ENCODE peak calls at places on chromosomes 1 and 21, in six cellular contexts. V, O, S, D, X and Q are unnamed samples.

GRCh38 chr1:17538428-17539130 is 919 bp upstream of the ARHGEF10L start:
- DNase-seq in V (peak), O (no peak), S (no peak), D (no peak), X (no peak), Q (peak)

GRCh38 chr1:212618466-212619210 is 10.1 kb downstream of the ATF3 start:
- DNase-seq in V (no peak), O (no peak), S (peak), D (no peak), X (no peak), Q (no peak)

GRCh38 chr1:68358439-68358838 is 91.3 kb downstream of the RPE65 start:
- DNase-seq in V (no peak), O (no peak), S (no peak), D (no peak), X (no peak), Q (no peak)

GRCh38 chr1:8747879-8748825 is 69.3 kb downstream of the RERE start:
- DNase-seq in V (no peak), O (no peak), S (peak), D (no peak), X (no peak), Q (no peak)

GRCh38 chr1:112675728-112676381 is 1.4 kb downstream of the MOV10 start:
- DNase-seq in V (no peak), O (no peak), S (no peak), D (no peak), X (no peak), Q (no peak)

GRCh38 chr21:40512590-40512989 is 334.4 kb downstream of the DSCAM start:
- DNase-seq in V (no peak), O (no peak), S (no peak), D (no peak), X (no peak), Q (no peak)

GRCh38 chr1:73839922-73840321 is 358.1 kb downstream of the LRRIQ3 start:
- DNase-seq in V (no peak), O (no peak), S (peak), D (no peak), X (no peak), Q (peak)

GRCh38 chr21:39020751-39021474 is 162.3 kb downstream of the PSMG1 start:
- DNase-seq in V (peak), O (peak), S (peak), D (peak), X (no peak), Q (peak)

GRCh38 chr21:35234725-35235124 is 185.6 kb upstream of the RUNX1 start:
- DNase-seq in V (no peak), O (no peak), S (no peak), D (no peak), X (no peak), Q (no peak)

GRCh38 chr1:173467426-173467825 is 9.7 kb upstream of the PRDX6 start:
- DNase-seq in V (no peak), O (no peak), S (no peak), D (no peak), X (no peak), Q (no peak)

GRCh38 chr21:28421716-28422480 is 570.8 kb downstream of the LTN1 start:
- DNase-seq in V (no peak), O (no peak), S (peak), D (no peak), X (no peak), Q (no peak)

GRCh38 chr21:27043377-27043776 is 76.5 kb upstream of the ADAMTS5 start:
- DNase-seq in V (no peak), O (no peak), S (no peak), D (no peak), X (no peak), Q (no peak)

GRCh38 chr1:109112056-109112651 is 1.8 kb upstream of the ELAPOR1 start:
- DNase-seq in V (no peak), O (no peak), S (peak), D (no peak), X (no peak), Q (no peak)

GRCh38 chr21:36127250-36127904 is 7.5 kb upstream of the CBR3 start:
- DNase-seq in V (no peak), O (no peak), S (no peak), D (no peak), X (no peak), Q (no peak)

GRCh38 chr1:184326278-184326677 is 60.6 kb upstream of the C1orf21 start:
- DNase-seq in V (no peak), O (no peak), S (peak), D (no peak), X (no peak), Q (no peak)

GRCh38 chr1:59775480-59775879 is 39.3 kb upstream of the HOOK1 start:
- DNase-seq in V (no peak), O (no peak), S (no peak), D (no peak), X (no peak), Q (no peak)

GRCh38 chr21:36728371-36729111 is 29.6 kb downstream of the SIM2 start:
- DNase-seq in V (no peak), O (no peak), S (no peak), D (no peak), X (no peak), Q (no peak)

GRCh38 chr1:219085082-219085481 is 88.6 kb upstream of the LYPLAL1 start:
- DNase-seq in V (no peak), O (no peak), S (no peak), D (no peak), X (no peak), Q (no peak)

GRCh38 chr1:71908313-71908712 is 374.0 kb downstream of the NEGR1 start:
- DNase-seq in V (no peak), O (no peak), S (no peak), D (no peak), X (no peak), Q (no peak)

GRCh38 chr1:211588711-211589110 is 9.8 kb upstream of the SLC30A1 start:
- DNase-seq in V (no peak), O (no peak), S (peak), D (no peak), X (no peak), Q (no peak)

GRCh38 chr1:42684139-42684538 is 1.9 kb downstream of the YBX1 start:
- DNase-seq in V (no peak), O (no peak), S (peak), D (no peak), X (no peak), Q (no peak)

GRCh38 chr1:11061652-11062365 is 2.0 kb upstream of the SRM start:
- DNase-seq in V (peak), O (no peak), S (no peak), D (no peak), X (no peak), Q (no peak)

GRCh38 chr1:71093938-71094337 is 13.1 kb upstream of the ZRANB2 start:
- DNase-seq in V (no peak), O (no peak), S (peak), D (no peak), X (no peak), Q (no peak)

GRCh38 chr21:42572906-42573495 is 59.3 kb downstream of the SLC37A1 start:
- DNase-seq in V (peak), O (peak), S (no peak), D (no peak), X (no peak), Q (no peak)

DNA sequence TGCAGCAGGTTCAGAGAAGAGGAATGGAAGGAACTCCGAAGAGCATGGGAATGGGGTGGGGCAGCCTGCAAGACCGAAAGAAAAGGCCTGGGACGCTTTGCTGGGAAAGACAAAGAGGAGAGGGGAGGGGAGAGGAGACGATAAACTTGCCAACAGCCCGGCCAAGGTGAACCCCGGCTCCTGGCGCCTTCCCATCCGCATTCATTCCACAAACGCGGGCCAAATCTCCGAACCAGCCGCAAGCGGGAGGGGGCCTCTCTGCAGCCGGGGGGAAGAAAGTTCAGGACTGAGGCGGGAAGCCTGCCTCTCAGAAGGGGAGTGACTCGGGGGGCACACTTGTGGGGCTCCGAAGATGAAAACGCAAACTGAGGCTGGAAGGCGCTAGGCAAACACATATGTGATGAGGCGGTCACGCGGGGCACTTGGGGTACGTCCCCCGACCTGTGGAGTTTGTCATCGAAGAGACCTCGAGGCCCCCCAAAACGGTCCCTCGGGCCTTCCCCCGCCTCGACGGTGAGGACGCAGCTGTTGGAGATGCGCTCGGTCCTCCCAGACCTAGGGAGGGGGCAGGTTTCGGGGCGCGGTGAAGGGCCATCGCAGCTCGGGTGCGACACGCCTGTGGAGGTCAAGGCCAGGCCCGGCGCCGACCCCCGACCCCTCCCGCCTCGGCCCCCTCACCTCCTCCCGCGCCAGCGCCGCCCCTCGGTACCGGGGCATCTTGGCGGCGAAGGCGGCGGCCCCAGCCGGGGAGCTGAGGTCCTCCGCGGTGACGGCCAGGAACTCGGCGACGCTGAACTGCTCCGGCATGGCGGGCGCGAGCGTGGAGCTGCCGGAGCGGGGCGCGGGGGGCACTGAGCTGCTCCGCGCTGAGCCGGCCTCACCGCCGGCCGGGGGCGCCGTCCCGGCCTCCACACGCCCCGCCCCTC is at the start of gene ASAP3:
- DNase-seq in V (peak), O (peak), S (no peak), D (peak), X (no peak), Q (peak)
- TF ChIP-seq CTCF in V (peak), O (peak), S (peak), D (peak), X (peak), Q (peak)

GRCh38 chr1:3869751-3870301 is 12.6 kb downstream of the DFFB start:
- DNase-seq in V (no peak), O (peak), S (no peak), D (no peak), X (no peak), Q (no peak)
- TF ChIP-seq CTCF in V (no peak), O (no peak), S (no peak), D (no peak), X (no peak), Q (no peak)

GRCh38 chr1:6393400-6394187 is at the start of gene ACOT7:
- DNase-seq in V (peak), O (peak), S (peak), D (peak), X (peak), Q (peak)
- TF ChIP-seq CTCF in V (no peak), O (peak), S (peak), D (peak), X (no peak), Q (no peak)

DNA sequence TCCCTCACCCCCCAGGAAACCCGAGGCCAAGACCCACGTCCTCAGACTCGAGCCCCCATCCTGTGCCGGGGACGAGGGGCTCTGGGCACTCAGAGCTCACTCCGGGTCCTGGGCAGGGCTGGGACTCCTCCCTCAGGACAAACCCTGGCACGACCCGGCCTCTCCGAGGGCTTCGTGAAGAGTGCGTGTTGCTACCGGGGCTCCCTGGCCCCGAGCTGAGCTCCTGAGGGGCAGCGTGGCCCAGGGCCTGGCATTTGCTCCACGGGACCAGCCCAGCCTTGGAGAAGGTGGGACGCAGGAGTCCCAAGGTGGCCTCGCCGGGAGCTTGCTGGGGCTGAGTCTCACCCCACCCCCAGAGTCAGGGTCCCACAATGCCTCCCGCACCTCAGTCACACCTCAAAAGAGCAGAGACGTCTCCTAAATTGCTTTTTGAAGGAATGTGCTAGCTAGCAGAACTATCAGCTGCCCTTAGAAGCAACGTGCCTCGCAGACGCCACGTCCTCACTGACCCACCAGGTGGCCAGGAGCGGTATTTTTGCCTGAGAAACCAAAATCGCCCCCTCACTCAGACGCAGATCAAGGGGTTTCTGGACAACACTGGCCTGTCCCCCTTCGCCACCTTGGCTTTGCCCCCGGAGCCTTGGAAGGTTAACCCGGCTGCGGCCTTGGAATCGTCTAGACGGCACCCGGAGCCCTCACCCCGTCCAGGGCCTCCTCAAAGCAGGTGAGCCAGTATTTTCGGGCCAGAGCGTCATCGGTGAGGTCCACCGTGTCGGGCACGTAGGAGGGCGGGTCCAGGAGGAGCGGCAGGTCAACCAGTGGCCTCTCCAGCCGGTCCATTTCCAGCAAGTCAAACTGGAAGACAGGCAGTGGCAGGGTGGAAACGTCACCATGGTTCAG is 11.3 kb downstream of the PANK4 start:
- DNase-seq in V (no peak), O (no peak), S (no peak), D (no peak), X (no peak), Q (no peak)
- TF ChIP-seq CTCF in V (no peak), O (no peak), S (no peak), D (no peak), X (no peak), Q (no peak)

DNA sequence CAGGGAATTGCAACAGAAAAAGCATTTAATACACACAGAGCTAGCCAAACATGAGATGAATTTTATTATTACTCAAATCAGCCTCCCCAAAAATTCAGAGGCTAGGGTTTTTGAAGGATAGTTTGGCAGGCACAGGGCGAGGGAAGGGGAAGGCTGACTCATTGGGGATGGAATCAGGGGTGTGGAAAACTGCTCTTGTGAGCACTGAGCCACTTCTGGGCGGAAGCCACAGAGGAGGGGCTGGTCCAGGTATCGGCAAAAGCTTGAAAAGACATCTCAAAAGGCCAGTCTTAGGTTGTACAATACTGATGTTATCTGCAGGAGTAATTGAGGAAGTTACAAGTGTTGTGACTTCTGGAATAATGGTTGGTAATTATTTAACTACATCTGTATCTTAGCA is 109.4 kb downstream of the TLR5 start:
- DNase-seq in V (no peak), O (no peak), S (peak), D (no peak), X (no peak), Q (no peak)
- TF ChIP-seq CTCF in V (no peak), O (no peak), S (no peak), D (no peak), X (no peak), Q (no peak)

GRCh38 chr1:94926365-94926914 is 470 bp downstream of the CNN3 start:
- DNase-seq in V (peak), O (peak), S (no peak), D (peak), X (no peak), Q (peak)
- TF ChIP-seq CTCF in V (no peak), O (peak), S (peak), D (peak), X (no peak), Q (no peak)

GRCh38 chr1:114671011-114671938 is 1.4 kb upstream of the DENND2C start:
- DNase-seq in V (no peak), O (no peak), S (peak), D (no peak), X (no peak), Q (no peak)
- TF ChIP-seq CTCF in V (no peak), O (peak), S (no peak), D (peak), X (peak), Q (peak)

DNA sequence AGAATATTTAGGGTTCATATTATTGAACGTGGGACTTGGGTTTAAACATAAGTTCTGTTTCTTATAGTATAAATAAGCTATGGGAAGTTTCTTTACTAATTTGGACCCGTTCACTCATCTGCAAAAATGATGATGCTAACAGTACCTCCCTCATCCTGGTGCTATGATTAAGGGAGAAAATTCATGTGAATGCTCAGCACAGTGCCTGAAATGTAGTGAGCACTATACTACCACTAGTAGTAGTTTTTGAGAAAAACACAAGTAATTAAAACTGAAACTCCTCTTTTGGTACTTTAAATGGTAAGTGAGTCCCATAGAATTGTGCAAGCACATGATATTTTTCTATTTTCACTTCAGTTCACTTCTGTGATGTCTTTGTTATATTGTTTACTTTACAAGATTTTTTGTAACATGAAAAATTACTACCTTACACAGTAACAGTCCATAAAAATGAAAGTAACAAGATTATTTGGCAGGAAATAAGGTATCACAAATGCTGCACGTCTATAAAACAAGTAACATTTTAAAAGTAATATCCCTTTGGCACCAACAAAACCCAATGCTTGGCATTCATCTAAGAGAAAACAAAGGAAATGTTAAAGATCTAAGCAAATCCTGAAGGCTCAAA is 11.3 kb upstream of the PTPRC start:
- DNase-seq in V (no peak), O (no peak), S (no peak), D (no peak), X (no peak), Q (no peak)
- TF ChIP-seq CTCF in V (no peak), O (no peak), S (no peak), D (no peak), X (no peak), Q (no peak)

DNA sequence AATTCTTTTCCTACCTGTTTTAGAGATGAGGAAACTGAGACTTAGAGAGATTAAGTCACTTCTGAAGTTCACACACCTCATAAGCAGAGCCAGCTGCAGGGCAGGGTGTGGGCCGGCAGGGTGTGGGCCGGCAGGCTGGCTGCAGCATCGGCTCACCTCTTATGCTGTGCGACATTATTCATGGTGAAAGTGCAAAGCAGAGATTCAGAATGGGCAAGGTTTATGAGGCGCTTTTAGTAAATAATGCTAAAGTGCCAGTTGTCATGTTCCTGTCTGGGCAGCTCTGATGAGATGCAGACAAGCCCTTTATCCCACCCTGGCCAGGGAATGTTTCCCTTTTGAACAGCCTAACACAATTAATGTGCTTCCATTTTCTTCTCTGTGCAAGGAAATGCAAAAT is 14.6 kb downstream of the MAB21L3 start:
- DNase-seq in V (peak), O (no peak), S (peak), D (no peak), X (no peak), Q (no peak)
- TF ChIP-seq CTCF in V (no peak), O (no peak), S (no peak), D (no peak), X (no peak), Q (no peak)